ENCODE peak calls at places on chromosomes 16 and 17, in five cellular contexts. X, O, B, I and H are unnamed samples. For H3K9me3, the result is how much of the 10 kb centered on the place peaks cover.

GRCh38 chr17:45740553-45741330 is 43.4 kb upstream of the CRHR1 start:
- DNase-seq in I (peak), B (peak), O (peak), X (no peak), H (peak)

GRCh38 chr17:80984749-80985148 is 6.9 kb upstream of the CHMP6 start:
- DNase-seq in I (no peak), X (no peak), B (peak), O (peak), H (peak)

GRCh38 chr16:57723170-57723569 is 12.4 kb upstream of the KATNB1 start:
- DNase-seq in I (no peak), X (no peak), O (no peak), B (no peak), H (no peak)

GRCh38 chr16:83031524-83031923 is 404.8 kb downstream of the CDH13 start:
- DNase-seq in B (no peak), I (no peak), X (no peak), O (no peak), H (no peak)

GRCh38 chr17:79993390-79994221 is 42.1 kb downstream of the TBC1D16 start:
- DNase-seq in O (peak), I (peak), B (peak), X (peak), H (peak)

GRCh38 chr17:15263206-15263579 is 1.9 kb downstream of the PMP22 start:
- DNase-seq in O (peak), X (peak), B (peak), I (peak), H (peak)

GRCh38 chr17:77214743-77215142 is 74.0 kb downstream of the SEC14L1 start:
- DNase-seq in B (peak), O (no peak), X (peak), I (no peak), H (peak)

GRCh38 chr16:48276102-48276501 is 28.8 kb upstream of the ABCC11 start:
- DNase-seq in X (peak), I (no peak), O (no peak), B (no peak), H (no peak)

GRCh38 chr17:82278786-82279379 is 5.4 kb upstream of the CSNK1D start:
- DNase-seq in B (no peak), O (no peak), X (no peak), I (peak), H (no peak)

GRCh38 chr16:75109732-75110243 is 6.8 kb downstream of the LDHD start:
- DNase-seq in X (peak), I (peak), O (peak), B (no peak), H (no peak)

GRCh38 chr16:87368029-87368765 is 15.4 kb downstream of the FBXO31 start:
- DNase-seq in B (no peak), O (no peak), I (no peak), X (peak), H (no peak)

GRCh38 chr16:78216166-78216745 is 116.8 kb downstream of the WWOX start:
- DNase-seq in B (no peak), I (no peak), X (no peak), O (no peak), H (peak)

GRCh38 chr17:73198201-73198929 is 5.5 kb downstream of the COG1 start:
- DNase-seq in O (peak), X (peak), I (no peak), B (no peak), H (no peak)

GRCh38 chr17:8502100-8502499 is 66.4 kb downstream of the NDEL1 start:
- DNase-seq in X (peak), I (no peak), B (no peak), O (no peak), H (no peak)

GRCh38 chr16:48321307-48322036 is 63.7 kb downstream of the SIAH1 start:
- DNase-seq in I (no peak), O (no peak), B (no peak), X (no peak), H (peak)

GRCh38 chr17:48333034-48333491 is 97.0 kb downstream of the SKAP1 start:
- DNase-seq in O (no peak), B (no peak), I (no peak), X (no peak), H (no peak)

GRCh38 chr16:58032710-58033293 is 7.2 kb downstream of the MMP15 start:
- DNase-seq in X (peak), I (no peak), B (peak), O (no peak), H (no peak)

GRCh38 chr16:67240506-67240905 is 6.8 kb downstream of the FHOD1 start:
- DNase-seq in X (no peak), B (no peak), O (no peak), I (peak), H (peak)

GRCh38 chr17:47243737-47244598 is 9.7 kb upstream of the ITGB3 start:
- DNase-seq in I (no peak), X (no peak), O (no peak), B (no peak), H (no peak)

GRCh38 chr16:30551781-30552180 is 6.4 kb downstream of the ZNF764 start:
- DNase-seq in B (no peak), O (no peak), I (no peak), X (no peak), H (no peak)

GRCh38 chr16:77297996-77298637 is 98.9 kb downstream of the SYCE1L start:
- DNase-seq in X (no peak), O (no peak), B (no peak), I (no peak), H (no peak)

GRCh38 chr17:45248132-45248936 is 13.6 kb downstream of the SPATA32 start:
- DNase-seq in X (peak), B (no peak), O (no peak), I (peak), H (no peak)

GRCh38 chr17:37430051-37430591 is 23.4 kb downstream of the TADA2A start:
- DNase-seq in B (no peak), O (no peak), I (no peak), X (no peak), H (peak)

GRCh38 chr17:56593741-56594527 is 435 bp downstream of the NOG start:
- DNase-seq in X (peak), B (peak), O (peak), I (peak), H (peak)

GRCh38 chr17:40069751-40070643 is 7.2 kb downstream of the THRA start:
- DNase-seq in O (no peak), B (no peak), X (no peak), I (peak), H (peak)

GRCh38 chr17:33982872-33983271 is 272.2 kb upstream of the CCL2 start:
- DNase-seq in X (no peak), I (no peak), B (no peak), O (no peak), H (no peak)

GRCh38 chr17:27506348-27507218 is 50.3 kb downstream of the KSR1 start:
- DNase-seq in I (no peak), B (no peak), O (no peak), X (no peak), H (peak)

GRCh38 chr17:7969434-7969833 is 33.0 kb upstream of the GUCY2D start:
- DNase-seq in X (no peak), O (no peak), I (no peak), B (no peak), H (no peak)

GRCh38 chr17:38577244-38577643 is 28.5 kb downstream of the SRCIN1 start:
- DNase-seq in O (no peak), I (no peak), B (no peak), X (no peak), H (no peak)

GRCh38 chr16:85970016-85970711 is 71.2 kb downstream of the IRF8 start:
- DNase-seq in O (no peak), B (no peak), X (no peak), I (no peak), H (no peak)

GRCh38 chr17:41733348-41734138 is 900 bp downstream of the HAP1 start:
- DNase-seq in B (no peak), O (no peak), I (no peak), X (no peak), H (no peak)

GRCh38 chr16:23691483-23692189 is 12.9 kb downstream of the PLK1 start:
- DNase-seq in X (no peak), I (no peak), O (no peak), B (no peak), H (peak)

GRCh38 chr16:86436466-86437185 is 73.7 kb upstream of the FOXF1 start:
- DNase-seq in X (no peak), B (no peak), O (no peak), I (no peak), H (no peak)

DNA sequence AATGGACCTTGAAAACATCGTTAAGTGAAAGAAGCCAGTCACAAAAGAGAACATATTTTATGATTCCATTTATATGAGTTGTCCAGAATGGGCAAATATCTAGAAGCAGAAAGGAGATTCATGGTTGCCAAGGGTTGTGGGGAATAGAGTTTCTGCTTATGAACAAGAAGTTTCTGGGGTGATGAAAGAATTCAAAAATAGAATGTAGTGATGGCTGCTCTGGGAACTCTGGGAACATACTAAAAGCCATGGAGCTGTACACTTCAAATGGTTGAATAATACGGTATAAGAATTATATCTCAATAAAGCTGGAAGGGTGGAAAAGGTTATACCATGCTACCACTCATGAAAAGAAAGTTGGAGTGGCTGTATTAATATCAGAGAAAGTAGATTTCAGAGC is 18.5 kb downstream of the AKTIP start:
- DNase-seq in B (no peak), I (no peak), O (no peak), X (no peak), H (no peak)
- TF ChIP-seq CTCF in B (no peak), I (no peak), O (no peak), X (no peak), H (no peak)

GRCh38 chr16:35142809-35143192 is 1683.4 kb downstream of the TP53TG3F start:
- DNase-seq in X (no peak), I (no peak), O (peak), B (no peak), H (no peak)

GRCh38 chr16:35142147-35142808 is 1682.9 kb downstream of the TP53TG3F start:
- DNase-seq in X (no peak), I (no peak), O (peak), B (no peak), H (no peak)

GRCh38 chr16:35144212-35144932 is 1685.0 kb downstream of the TP53TG3F start:
- DNase-seq in X (peak), O (peak), I (no peak), B (no peak), H (no peak)

GRCh38 chr16:35141303-35141702 is 1681.9 kb downstream of the TP53TG3F start:
- DNase-seq in X (no peak), B (no peak), I (no peak), O (peak), H (no peak)

GRCh38 chr16:35140293-35140986 is 1681.0 kb downstream of the TP53TG3F start:
- DNase-seq in O (peak), X (no peak), B (no peak), I (no peak), H (no peak)
- H3K9me3 ChIP-seq in O (under half), X (under half), B (under half), I (under half), H (under half)

GRCh38 chr17:43033947-43034622 is 9.1 kb downstream of the RND2 start:
- DNase-seq in O (no peak), I (peak), X (no peak), B (peak), H (no peak)
- TF ChIP-seq CTCF in O (no peak), I (no peak), X (no peak), B (no peak), H (no peak)

GRCh38 chr16:68577352-68577853 is 38.3 kb downstream of the ZFP90 start:
- DNase-seq in B (no peak), O (no peak), I (no peak), X (no peak), H (no peak)

GRCh38 chr16:68575082-68575481 is 36.0 kb downstream of the ZFP90 start:
- DNase-seq in X (peak), B (no peak), O (no peak), I (no peak), H (no peak)

DNA sequence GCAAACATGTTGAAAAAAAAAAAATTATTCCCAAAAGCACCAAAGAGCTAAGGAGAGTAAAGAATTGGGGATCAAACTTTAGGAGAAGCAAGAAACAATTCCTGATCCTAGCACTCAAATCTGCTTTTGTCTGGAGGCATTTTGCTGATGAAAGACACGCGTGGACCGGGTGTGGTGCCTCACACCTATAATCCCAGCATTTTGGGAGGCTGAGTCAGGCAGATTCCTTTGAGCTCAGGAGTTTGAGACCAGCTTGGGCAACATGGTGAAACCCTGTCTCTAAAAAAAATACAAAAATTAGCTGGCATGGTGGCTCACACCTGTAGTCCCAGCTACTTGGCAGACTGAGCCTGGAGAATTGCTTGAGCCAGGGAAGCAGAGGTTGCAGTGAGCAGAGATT is 35.4 kb downstream of the ZFP90 start:
- DNase-seq in O (no peak), B (no peak), X (peak), I (no peak), H (no peak)
- H3K9me3 ChIP-seq in O (under half), B (under half), X (half or more), I (under half), H (under half)

GRCh38 chr16:55294129-55294528 is 29.9 kb upstream of the IRX6 start:
- DNase-seq in X (no peak), B (no peak), O (no peak), I (no peak), H (no peak)
- TF ChIP-seq CTCF in X (no peak), B (no peak), O (no peak), I (no peak), H (no peak)

DNA sequence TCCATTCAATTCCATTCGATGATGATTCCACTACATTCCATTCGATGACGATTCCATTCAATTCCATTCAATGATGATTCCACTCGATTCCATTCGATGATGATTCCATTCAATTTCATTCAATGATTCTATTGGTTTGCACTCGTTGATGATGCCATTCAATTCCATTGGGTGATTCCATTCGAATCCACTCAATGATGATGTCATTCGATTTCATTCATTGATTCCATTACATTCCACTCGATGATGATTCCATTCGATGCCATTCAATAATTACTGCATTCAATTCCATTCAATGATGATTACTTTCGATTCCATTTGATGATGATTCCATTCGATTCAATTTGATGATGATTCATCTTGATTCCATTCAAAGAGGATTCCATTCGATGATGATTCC is 1299.4 kb downstream of the TP53TG3F start:
- DNase-seq in X (no peak), I (no peak), B (no peak), O (no peak), H (no peak)
- H3K9me3 ChIP-seq in X (under half), I (under half), B (under half), O (under half), H (under half)